ENCODE peak calls at places on chromosomes 11 and 22, in ten cellular contexts. One of them, this sample, is unnamed.

GRCh38 chr22:30038219-30038618 is 42.0 kb upstream of the HORMAD2 start:
- DNase-seq in ELR: peak
- DNase-seq in LHCN-M2: peak
- DNase-seq in H54: no peak
- DNase-seq in NCI-H1092: no peak
- DNase-seq in neural crest cell: no peak
- DNase-seq in NCI-H748 treated with DMSO at 0.1 percent for 48 hours: no peak
- DNase-seq in T-helper 1 cell: no peak
- DNase-seq in PC-3: peak
- DNase-seq in LNCaP clone FGC: no peak
- DNase-seq in this sample: peak

GRCh38 chr22:47213571-47214230 is 451.3 kb downstream of the TBC1D22A start:
- DNase-seq in ELR: no peak
- DNase-seq in LHCN-M2: peak
- DNase-seq in H54: peak
- DNase-seq in NCI-H1092: no peak
- DNase-seq in neural crest cell: no peak
- DNase-seq in NCI-H748 treated with DMSO at 0.1 percent for 48 hours: no peak
- DNase-seq in T-helper 1 cell: peak
- DNase-seq in PC-3: peak
- DNase-seq in LNCaP clone FGC: no peak
- DNase-seq in this sample: no peak

GRCh38 chr11:19557720-19558140 is 154.9 kb upstream of the NAV2 start:
- DNase-seq in ELR: peak
- DNase-seq in LHCN-M2: peak
- DNase-seq in H54: peak
- DNase-seq in NCI-H1092: peak
- DNase-seq in neural crest cell: peak
- DNase-seq in NCI-H748 treated with DMSO at 0.1 percent for 48 hours: peak
- DNase-seq in T-helper 1 cell: peak
- DNase-seq in PC-3: peak
- DNase-seq in LNCaP clone FGC: peak
- DNase-seq in this sample: peak

GRCh38 chr11:109940816-109941215 is 152.4 kb upstream of the ZC3H12C start:
- DNase-seq in ELR: peak
- DNase-seq in LHCN-M2: peak
- DNase-seq in H54: no peak
- DNase-seq in NCI-H1092: no peak
- DNase-seq in neural crest cell: no peak
- DNase-seq in NCI-H748 treated with DMSO at 0.1 percent for 48 hours: no peak
- DNase-seq in T-helper 1 cell: no peak
- DNase-seq in PC-3: peak
- DNase-seq in LNCaP clone FGC: no peak
- DNase-seq in this sample: peak

GRCh38 chr22:42343551-42344081 is 73.2 kb upstream of the TCF20 start:
- DNase-seq in ELR: peak
- DNase-seq in LHCN-M2: no peak
- DNase-seq in H54: peak
- DNase-seq in NCI-H1092: peak
- DNase-seq in neural crest cell: no peak
- DNase-seq in NCI-H748 treated with DMSO at 0.1 percent for 48 hours: no peak
- DNase-seq in T-helper 1 cell: no peak
- DNase-seq in PC-3: peak
- DNase-seq in LNCaP clone FGC: no peak
- DNase-seq in this sample: no peak

GRCh38 chr11:94948070-94948617 is 25.2 kb downstream of the CWC15 start:
- DNase-seq in ELR: peak
- DNase-seq in LHCN-M2: peak
- DNase-seq in H54: no peak
- DNase-seq in NCI-H1092: no peak
- DNase-seq in neural crest cell: no peak
- DNase-seq in NCI-H748 treated with DMSO at 0.1 percent for 48 hours: no peak
- DNase-seq in T-helper 1 cell: no peak
- DNase-seq in PC-3: peak
- DNase-seq in LNCaP clone FGC: no peak
- DNase-seq in this sample: peak

GRCh38 chr11:82556210-82556609 is 177.5 kb downstream of the FAM181B start:
- DNase-seq in ELR: no peak
- DNase-seq in LHCN-M2: no peak
- DNase-seq in H54: no peak
- DNase-seq in NCI-H1092: no peak
- DNase-seq in neural crest cell: no peak
- DNase-seq in NCI-H748 treated with DMSO at 0.1 percent for 48 hours: no peak
- DNase-seq in T-helper 1 cell: no peak
- DNase-seq in PC-3: no peak
- DNase-seq in LNCaP clone FGC: no peak
- DNase-seq in this sample: no peak

GRCh38 chr22:22691716-22692701 is 47.6 kb downstream of the GGTLC2 start:
- DNase-seq in ELR: no peak
- DNase-seq in LHCN-M2: peak
- DNase-seq in H54: no peak
- DNase-seq in NCI-H1092: no peak
- DNase-seq in neural crest cell: no peak
- DNase-seq in NCI-H748 treated with DMSO at 0.1 percent for 48 hours: no peak
- DNase-seq in T-helper 1 cell: no peak
- DNase-seq in PC-3: peak
- DNase-seq in LNCaP clone FGC: no peak
- DNase-seq in this sample: no peak

GRCh38 chr11:47278058-47278457 is 8.1 kb downstream of the MADD start:
- DNase-seq in ELR: no peak
- DNase-seq in LHCN-M2: no peak
- DNase-seq in H54: no peak
- DNase-seq in NCI-H1092: no peak
- DNase-seq in neural crest cell: no peak
- DNase-seq in NCI-H748 treated with DMSO at 0.1 percent for 48 hours: no peak
- DNase-seq in T-helper 1 cell: no peak
- DNase-seq in PC-3: no peak
- DNase-seq in LNCaP clone FGC: no peak
- DNase-seq in this sample: no peak

GRCh38 chr11:47466201-47466600 is 17.3 kb upstream of the RAPSN start:
- DNase-seq in ELR: no peak
- DNase-seq in LHCN-M2: no peak
- DNase-seq in H54: no peak
- DNase-seq in NCI-H1092: no peak
- DNase-seq in neural crest cell: no peak
- DNase-seq in NCI-H748 treated with DMSO at 0.1 percent for 48 hours: no peak
- DNase-seq in T-helper 1 cell: no peak
- DNase-seq in PC-3: no peak
- DNase-seq in LNCaP clone FGC: no peak
- DNase-seq in this sample: no peak

GRCh38 chr11:61361237-61361636 is 445 bp downstream of the CYB561A3 start:
- DNase-seq in ELR: peak
- DNase-seq in LHCN-M2: no peak
- DNase-seq in H54: no peak
- DNase-seq in NCI-H1092: no peak
- DNase-seq in neural crest cell: no peak
- DNase-seq in NCI-H748 treated with DMSO at 0.1 percent for 48 hours: peak
- DNase-seq in T-helper 1 cell: no peak
- DNase-seq in PC-3: peak
- DNase-seq in LNCaP clone FGC: no peak
- DNase-seq in this sample: no peak

GRCh38 chr11:67318239-67318555 is 14.9 kb downstream of the SSH3 start:
- DNase-seq in ELR: peak
- DNase-seq in LHCN-M2: no peak
- DNase-seq in H54: no peak
- DNase-seq in NCI-H1092: no peak
- DNase-seq in neural crest cell: no peak
- DNase-seq in NCI-H748 treated with DMSO at 0.1 percent for 48 hours: no peak
- DNase-seq in T-helper 1 cell: no peak
- DNase-seq in PC-3: peak
- DNase-seq in LNCaP clone FGC: no peak
- DNase-seq in this sample: no peak

GRCh38 chr22:32649515-32650200 is 151.8 kb upstream of the TIMP3 start:
- DNase-seq in ELR: peak
- DNase-seq in LHCN-M2: peak
- DNase-seq in H54: no peak
- DNase-seq in NCI-H1092: no peak
- DNase-seq in neural crest cell: no peak
- DNase-seq in NCI-H748 treated with DMSO at 0.1 percent for 48 hours: no peak
- DNase-seq in T-helper 1 cell: no peak
- DNase-seq in PC-3: no peak
- DNase-seq in LNCaP clone FGC: no peak
- DNase-seq in this sample: no peak

GRCh38 chr11:44068180-44068579 is 2.1 kb downstream of the ACCS start:
- DNase-seq in ELR: no peak
- DNase-seq in LHCN-M2: no peak
- DNase-seq in H54: no peak
- DNase-seq in NCI-H1092: no peak
- DNase-seq in neural crest cell: no peak
- DNase-seq in NCI-H748 treated with DMSO at 0.1 percent for 48 hours: no peak
- DNase-seq in T-helper 1 cell: no peak
- DNase-seq in PC-3: no peak
- DNase-seq in LNCaP clone FGC: no peak
- DNase-seq in this sample: no peak

GRCh38 chr22:31451709-31452571 is 37.7 kb downstream of the EIF4ENIF1 start:
- DNase-seq in ELR: peak
- DNase-seq in LHCN-M2: peak
- DNase-seq in H54: peak
- DNase-seq in NCI-H1092: no peak
- DNase-seq in neural crest cell: no peak
- DNase-seq in NCI-H748 treated with DMSO at 0.1 percent for 48 hours: no peak
- DNase-seq in T-helper 1 cell: peak
- DNase-seq in PC-3: peak
- DNase-seq in LNCaP clone FGC: peak
- DNase-seq in this sample: peak

GRCh38 chr11:120027546-120028180 is 110.2 kb downstream of the TRIM29 start:
- DNase-seq in ELR: no peak
- DNase-seq in LHCN-M2: no peak
- DNase-seq in H54: no peak
- DNase-seq in NCI-H1092: no peak
- DNase-seq in neural crest cell: no peak
- DNase-seq in NCI-H748 treated with DMSO at 0.1 percent for 48 hours: no peak
- DNase-seq in T-helper 1 cell: no peak
- DNase-seq in PC-3: no peak
- DNase-seq in LNCaP clone FGC: no peak
- DNase-seq in this sample: no peak

GRCh38 chr11:19419021-19419750 is 178.4 kb upstream of the E2F8 start:
- DNase-seq in ELR: no peak
- DNase-seq in LHCN-M2: peak
- DNase-seq in H54: no peak
- DNase-seq in NCI-H1092: no peak
- DNase-seq in neural crest cell: no peak
- DNase-seq in NCI-H748 treated with DMSO at 0.1 percent for 48 hours: no peak
- DNase-seq in T-helper 1 cell: no peak
- DNase-seq in PC-3: peak
- DNase-seq in LNCaP clone FGC: no peak
- DNase-seq in this sample: no peak

GRCh38 chr22:35330258-35330861 is 30.7 kb downstream of the TOM1 start:
- DNase-seq in ELR: peak
- DNase-seq in LHCN-M2: peak
- DNase-seq in H54: no peak
- DNase-seq in NCI-H1092: no peak
- DNase-seq in neural crest cell: no peak
- DNase-seq in NCI-H748 treated with DMSO at 0.1 percent for 48 hours: no peak
- DNase-seq in T-helper 1 cell: peak
- DNase-seq in PC-3: peak
- DNase-seq in LNCaP clone FGC: no peak
- DNase-seq in this sample: no peak

GRCh38 chr11:699753-700152 is 4.1 kb downstream of the TMEM80 start:
- DNase-seq in ELR: no peak
- DNase-seq in LHCN-M2: no peak
- DNase-seq in H54: no peak
- DNase-seq in NCI-H1092: no peak
- DNase-seq in neural crest cell: no peak
- DNase-seq in NCI-H748 treated with DMSO at 0.1 percent for 48 hours: no peak
- DNase-seq in T-helper 1 cell: no peak
- DNase-seq in PC-3: no peak
- DNase-seq in LNCaP clone FGC: no peak
- DNase-seq in this sample: no peak

GRCh38 chr11:130003717-130004001 is 1.0 kb upstream of the PRDM10 start:
- DNase-seq in ELR: no peak
- DNase-seq in LHCN-M2: no peak
- DNase-seq in H54: no peak
- DNase-seq in NCI-H1092: no peak
- DNase-seq in neural crest cell: no peak
- DNase-seq in NCI-H748 treated with DMSO at 0.1 percent for 48 hours: no peak
- DNase-seq in T-helper 1 cell: no peak
- DNase-seq in PC-3: no peak
- DNase-seq in LNCaP clone FGC: no peak
- DNase-seq in this sample: no peak

GRCh38 chr11:119029069-119029339 is 1.7 kb downstream of the SLC37A4 start:
- DNase-seq in ELR: no peak
- DNase-seq in LHCN-M2: no peak
- DNase-seq in H54: no peak
- DNase-seq in NCI-H1092: no peak
- DNase-seq in neural crest cell: no peak
- DNase-seq in NCI-H748 treated with DMSO at 0.1 percent for 48 hours: no peak
- DNase-seq in T-helper 1 cell: no peak
- DNase-seq in PC-3: no peak
- DNase-seq in LNCaP clone FGC: no peak
- DNase-seq in this sample: no peak

GRCh38 chr22:49760630-49761571 is 66.8 kb downstream of the BRD1 start:
- DNase-seq in ELR: no peak
- DNase-seq in LHCN-M2: peak
- DNase-seq in H54: no peak
- DNase-seq in NCI-H1092: no peak
- DNase-seq in neural crest cell: no peak
- DNase-seq in NCI-H748 treated with DMSO at 0.1 percent for 48 hours: no peak
- DNase-seq in T-helper 1 cell: no peak
- DNase-seq in PC-3: no peak
- DNase-seq in LNCaP clone FGC: no peak
- DNase-seq in this sample: no peak

GRCh38 chr11:13963949-13964770 is 1.6 kb downstream of the SPON1 start:
- DNase-seq in ELR: no peak
- DNase-seq in LHCN-M2: no peak
- DNase-seq in H54: no peak
- DNase-seq in NCI-H1092: no peak
- DNase-seq in neural crest cell: no peak
- DNase-seq in NCI-H748 treated with DMSO at 0.1 percent for 48 hours: no peak
- DNase-seq in T-helper 1 cell: no peak
- DNase-seq in PC-3: peak
- DNase-seq in LNCaP clone FGC: no peak
- DNase-seq in this sample: no peak

GRCh38 chr22:22584722-22585121 is 25.7 kb upstream of the PRAME start:
- DNase-seq in ELR: no peak
- DNase-seq in LHCN-M2: no peak
- DNase-seq in H54: no peak
- DNase-seq in NCI-H1092: no peak
- DNase-seq in neural crest cell: no peak
- DNase-seq in NCI-H748 treated with DMSO at 0.1 percent for 48 hours: no peak
- DNase-seq in T-helper 1 cell: no peak
- DNase-seq in PC-3: no peak
- DNase-seq in LNCaP clone FGC: no peak
- DNase-seq in this sample: no peak